ENCODE peak calls at places on chromosomes 5 and 9, in nine cellular contexts. One of them, this sample, is unnamed.

GRCh38 chr5:13985736-13986418 is 41.4 kb upstream of the DNAH5 start:
- DNase-seq in SK-N-SH: no peak
- DNase-seq in A549: peak
- DNase-seq in GM23338: no peak
- DNase-seq in K562: no peak
- DNase-seq in HCT116: peak
- DNase-seq in Panc1: peak
- DNase-seq in GM12878: no peak
- DNase-seq in HepG2: peak
- DNase-seq in this sample: no peak

GRCh38 chr5:88145603-88146467 is 122.8 kb downstream of the TMEM161B start:
- DNase-seq in SK-N-SH: peak
- DNase-seq in A549: no peak
- DNase-seq in GM23338: peak
- DNase-seq in K562: no peak
- DNase-seq in HCT116: no peak
- DNase-seq in Panc1: no peak
- DNase-seq in GM12878: no peak
- DNase-seq in HepG2: peak
- DNase-seq in this sample: no peak

GRCh38 chr5:97089149-97089801 is 53.1 kb downstream of the LIX1 start:
- DNase-seq in SK-N-SH: no peak
- DNase-seq in A549: no peak
- DNase-seq in GM23338: no peak
- DNase-seq in K562: peak
- DNase-seq in HCT116: no peak
- DNase-seq in Panc1: no peak
- DNase-seq in GM12878: no peak
- DNase-seq in HepG2: no peak
- DNase-seq in this sample: peak

GRCh38 chr9:127877566-127877998 is at the start of gene AK1:
- DNase-seq in SK-N-SH: peak
- DNase-seq in A549: no peak
- DNase-seq in GM23338: peak
- DNase-seq in K562: peak
- DNase-seq in HCT116: no peak
- DNase-seq in Panc1: no peak
- DNase-seq in GM12878: no peak
- DNase-seq in HepG2: no peak
- DNase-seq in this sample: no peak

GRCh38 chr5:141957367-141957993 is 522 bp downstream of the PCDH12 start:
- DNase-seq in SK-N-SH: peak
- DNase-seq in A549: no peak
- DNase-seq in GM23338: peak
- DNase-seq in K562: no peak
- DNase-seq in HCT116: no peak
- DNase-seq in Panc1: no peak
- DNase-seq in GM12878: no peak
- DNase-seq in HepG2: no peak
- DNase-seq in this sample: no peak

GRCh38 chr9:106107716-106108115 is 413.4 kb downstream of the TMEM38B start:
- DNase-seq in SK-N-SH: no peak
- DNase-seq in A549: no peak
- DNase-seq in GM23338: no peak
- DNase-seq in K562: no peak
- DNase-seq in HCT116: no peak
- DNase-seq in Panc1: no peak
- DNase-seq in GM12878: no peak
- DNase-seq in HepG2: no peak
- DNase-seq in this sample: no peak

GRCh38 chr5:159764283-159764927 is 151.9 kb upstream of the ADRA1B start:
- DNase-seq in SK-N-SH: no peak
- DNase-seq in A549: no peak
- DNase-seq in GM23338: no peak
- DNase-seq in K562: no peak
- DNase-seq in HCT116: no peak
- DNase-seq in Panc1: no peak
- DNase-seq in GM12878: no peak
- DNase-seq in HepG2: no peak
- DNase-seq in this sample: peak

GRCh38 chr9:79408200-79408599 is 163.6 kb upstream of the TLE4 start:
- DNase-seq in SK-N-SH: no peak
- DNase-seq in A549: no peak
- DNase-seq in GM23338: peak
- DNase-seq in K562: no peak
- DNase-seq in HCT116: no peak
- DNase-seq in Panc1: no peak
- DNase-seq in GM12878: no peak
- DNase-seq in HepG2: no peak
- DNase-seq in this sample: no peak

GRCh38 chr9:127293767-127294166 is 29.2 kb downstream of the GARNL3 start:
- DNase-seq in SK-N-SH: no peak
- DNase-seq in A549: no peak
- DNase-seq in GM23338: no peak
- DNase-seq in K562: no peak
- DNase-seq in HCT116: no peak
- DNase-seq in Panc1: no peak
- DNase-seq in GM12878: no peak
- DNase-seq in HepG2: no peak
- DNase-seq in this sample: peak

GRCh38 chr9:20023237-20023928 is 234.5 kb upstream of the SLC24A2 start:
- DNase-seq in SK-N-SH: no peak
- DNase-seq in A549: no peak
- DNase-seq in GM23338: no peak
- DNase-seq in K562: no peak
- DNase-seq in HCT116: no peak
- DNase-seq in Panc1: no peak
- DNase-seq in GM12878: no peak
- DNase-seq in HepG2: no peak
- DNase-seq in this sample: no peak

GRCh38 chr5:17172801-17173200 is 44.6 kb upstream of the BASP1 start:
- DNase-seq in SK-N-SH: no peak
- DNase-seq in A549: no peak
- DNase-seq in GM23338: no peak
- DNase-seq in K562: no peak
- DNase-seq in HCT116: no peak
- DNase-seq in Panc1: no peak
- DNase-seq in GM12878: no peak
- DNase-seq in HepG2: no peak
- DNase-seq in this sample: no peak

GRCh38 chr9:93893899-93894690 is 61.1 kb downstream of the BARX1 start:
- DNase-seq in SK-N-SH: peak
- DNase-seq in A549: no peak
- DNase-seq in GM23338: no peak
- DNase-seq in K562: no peak
- DNase-seq in HCT116: no peak
- DNase-seq in Panc1: no peak
- DNase-seq in GM12878: no peak
- DNase-seq in HepG2: peak
- DNase-seq in this sample: no peak

GRCh38 chr5:89377752-89378455 is 494.9 kb upstream of the MEF2C start:
- DNase-seq in SK-N-SH: no peak
- DNase-seq in A549: no peak
- DNase-seq in GM23338: no peak
- DNase-seq in K562: no peak
- DNase-seq in HCT116: no peak
- DNase-seq in Panc1: no peak
- DNase-seq in GM12878: no peak
- DNase-seq in HepG2: no peak
- DNase-seq in this sample: no peak

GRCh38 chr5:151082976-151083651 is 2.3 kb upstream of the TNIP1 start:
- DNase-seq in SK-N-SH: no peak
- DNase-seq in A549: peak
- DNase-seq in GM23338: no peak
- DNase-seq in K562: no peak
- DNase-seq in HCT116: no peak
- DNase-seq in Panc1: no peak
- DNase-seq in GM12878: no peak
- DNase-seq in HepG2: no peak
- DNase-seq in this sample: no peak

GRCh38 chr5:173454764-173455598 is 126.8 kb upstream of the STC2 start:
- DNase-seq in SK-N-SH: no peak
- DNase-seq in A549: peak
- DNase-seq in GM23338: no peak
- DNase-seq in K562: peak
- DNase-seq in HCT116: peak
- DNase-seq in Panc1: peak
- DNase-seq in GM12878: no peak
- DNase-seq in HepG2: peak
- DNase-seq in this sample: no peak

GRCh38 chr5:1509346-1510085 is 14.2 kb downstream of the LPCAT1 start:
- DNase-seq in SK-N-SH: no peak
- DNase-seq in A549: no peak
- DNase-seq in GM23338: no peak
- DNase-seq in K562: no peak
- DNase-seq in HCT116: no peak
- DNase-seq in Panc1: no peak
- DNase-seq in GM12878: no peak
- DNase-seq in HepG2: no peak
- DNase-seq in this sample: no peak

GRCh38 chr5:181217111-181217804 is 5.8 kb upstream of the TRIM41 start:
- DNase-seq in SK-N-SH: peak
- DNase-seq in A549: peak
- DNase-seq in GM23338: peak
- DNase-seq in K562: peak
- DNase-seq in HCT116: no peak
- DNase-seq in Panc1: no peak
- DNase-seq in GM12878: peak
- DNase-seq in HepG2: no peak
- DNase-seq in this sample: peak

GRCh38 chr5:71471193-71471592 is 15.7 kb downstream of the BDP1 start:
- DNase-seq in SK-N-SH: no peak
- DNase-seq in A549: no peak
- DNase-seq in GM23338: no peak
- DNase-seq in K562: no peak
- DNase-seq in HCT116: no peak
- DNase-seq in Panc1: no peak
- DNase-seq in GM12878: no peak
- DNase-seq in HepG2: no peak
- DNase-seq in this sample: no peak

GRCh38 chr9:2181794-2182193 is 166.6 kb downstream of the SMARCA2 start:
- DNase-seq in SK-N-SH: peak
- DNase-seq in A549: no peak
- DNase-seq in GM23338: peak
- DNase-seq in K562: peak
- DNase-seq in HCT116: peak
- DNase-seq in Panc1: no peak
- DNase-seq in GM12878: no peak
- DNase-seq in HepG2: no peak
- DNase-seq in this sample: peak

GRCh38 chr9:33795819-33796218 is 458 bp downstream of the PRSS3 start:
- DNase-seq in SK-N-SH: no peak
- DNase-seq in A549: no peak
- DNase-seq in GM23338: no peak
- DNase-seq in K562: no peak
- DNase-seq in HCT116: no peak
- DNase-seq in Panc1: no peak
- DNase-seq in GM12878: no peak
- DNase-seq in HepG2: no peak
- DNase-seq in this sample: no peak

GRCh38 chr5:34571380-34572041 is 84.6 kb upstream of the RAI14 start:
- DNase-seq in SK-N-SH: no peak
- DNase-seq in A549: no peak
- DNase-seq in GM23338: no peak
- DNase-seq in K562: no peak
- DNase-seq in HCT116: no peak
- DNase-seq in Panc1: no peak
- DNase-seq in GM12878: no peak
- DNase-seq in HepG2: no peak
- DNase-seq in this sample: no peak

GRCh38 chr9:131972889-131973288 is 106.8 kb downstream of the MED27 start:
- DNase-seq in SK-N-SH: no peak
- DNase-seq in A549: no peak
- DNase-seq in GM23338: no peak
- DNase-seq in K562: no peak
- DNase-seq in HCT116: no peak
- DNase-seq in Panc1: no peak
- DNase-seq in GM12878: no peak
- DNase-seq in HepG2: no peak
- DNase-seq in this sample: no peak

GRCh38 chr5:140632366-140633080 is 452 bp downstream of the CD14 start:
- DNase-seq in SK-N-SH: no peak
- DNase-seq in A549: no peak
- DNase-seq in GM23338: peak
- DNase-seq in K562: no peak
- DNase-seq in HCT116: no peak
- DNase-seq in Panc1: no peak
- DNase-seq in GM12878: no peak
- DNase-seq in HepG2: no peak
- DNase-seq in this sample: peak
- H3K4me3 ChIP-seq in SK-N-SH: no peak
- H3K4me3 ChIP-seq in A549: peak
- H3K4me3 ChIP-seq in GM23338: peak
- H3K4me3 ChIP-seq in K562: no peak
- H3K4me3 ChIP-seq in HCT116: no peak
- H3K4me3 ChIP-seq in Panc1: peak
- H3K4me3 ChIP-seq in GM12878: peak
- H3K4me3 ChIP-seq in HepG2: peak
- H3K4me3 ChIP-seq in this sample: peak

DNA sequence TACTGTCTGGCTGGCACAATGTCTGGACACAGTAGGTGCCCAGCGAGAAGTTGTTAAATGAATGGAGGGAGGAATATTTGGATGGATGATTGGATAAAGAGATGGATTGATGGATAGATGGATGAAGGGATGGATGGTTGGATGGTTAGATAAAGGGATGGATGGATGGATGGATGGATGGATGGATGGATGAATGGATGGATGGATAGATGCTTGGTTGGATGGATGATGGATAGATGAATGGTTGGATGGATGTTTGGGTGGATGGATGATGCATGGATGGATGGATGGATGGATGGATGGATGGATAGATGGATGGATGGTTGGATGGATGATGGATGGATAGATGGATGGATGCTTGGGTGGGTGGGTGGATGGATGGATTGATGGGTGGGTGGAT is 90.4 kb downstream of the UBE2QL1 start:
- DNase-seq in SK-N-SH: no peak
- DNase-seq in A549: no peak
- DNase-seq in GM23338: no peak
- DNase-seq in K562: no peak
- DNase-seq in HCT116: no peak
- DNase-seq in Panc1: no peak
- DNase-seq in GM12878: no peak
- DNase-seq in HepG2: no peak
- DNase-seq in this sample: no peak
- TF ChIP-seq REST in SK-N-SH: no peak
- TF ChIP-seq REST in A549: no peak
- TF ChIP-seq REST in GM23338: no peak
- TF ChIP-seq REST in K562: no peak
- TF ChIP-seq REST in HCT116: no peak
- TF ChIP-seq REST in Panc1: no peak
- TF ChIP-seq REST in GM12878: no peak
- TF ChIP-seq REST in HepG2: no peak
- TF ChIP-seq REST in this sample: no peak

GRCh38 chr9:124853605-124854143 is 414 bp downstream of the WDR38 start:
- DNase-seq in SK-N-SH: no peak
- DNase-seq in A549: no peak
- DNase-seq in GM23338: no peak
- DNase-seq in K562: no peak
- DNase-seq in HCT116: no peak
- DNase-seq in Panc1: no peak
- DNase-seq in GM12878: no peak
- DNase-seq in HepG2: no peak
- DNase-seq in this sample: no peak
- H3K27ac ChIP-seq in SK-N-SH: no peak
- H3K27ac ChIP-seq in A549: peak
- H3K27ac ChIP-seq in GM23338: no peak
- H3K27ac ChIP-seq in K562: no peak
- H3K27ac ChIP-seq in HCT116: no peak
- H3K27ac ChIP-seq in Panc1: peak
- H3K27ac ChIP-seq in GM12878: no peak
- H3K27ac ChIP-seq in HepG2: no peak
- H3K27ac ChIP-seq in this sample: no peak

GRCh38 chr9:71524996-71525580 is 243.2 kb downstream of the CEMIP2 start:
- DNase-seq in SK-N-SH: no peak
- DNase-seq in A549: no peak
- DNase-seq in GM23338: no peak
- DNase-seq in K562: no peak
- DNase-seq in HCT116: no peak
- DNase-seq in Panc1: no peak
- DNase-seq in GM12878: no peak
- DNase-seq in HepG2: no peak
- DNase-seq in this sample: no peak
- H3K4me3 ChIP-seq in SK-N-SH: no peak
- H3K4me3 ChIP-seq in A549: no peak
- H3K4me3 ChIP-seq in GM23338: no peak
- H3K4me3 ChIP-seq in K562: no peak
- H3K4me3 ChIP-seq in HCT116: no peak
- H3K4me3 ChIP-seq in Panc1: no peak
- H3K4me3 ChIP-seq in GM12878: no peak
- H3K4me3 ChIP-seq in HepG2: no peak
- H3K4me3 ChIP-seq in this sample: no peak